ENCODE peak calls at places on chromosomes 3 and 15, in four cellular contexts. I is IMR-90, E is H1, W is H9. G is an unnamed sample. For H3K4me1, the result is how much of the 10 kb centered on the place peaks cover.

GRCh38 chr3:95923496-95924210 is 890.7 kb upstream of the EPHA6 start:
- DNase-seq in W (no peak), I (peak), E (no peak), G (peak)

GRCh38 chr3:164417955-164418354 is 660.3 kb downstream of the SI start:
- DNase-seq in W (no peak), I (no peak), E (no peak), G (no peak)

GRCh38 chr3:50214824-50215223 is 9.8 kb downstream of the SLC38A3 start:
- DNase-seq in E (no peak), I (no peak), W (no peak), G (no peak)

GRCh38 chr15:41855121-41855941 is 16.7 kb downstream of the PLA2G4B start:
- DNase-seq in W (no peak), E (no peak), I (no peak), G (no peak)

GRCh38 chr3:41199866-41200668 is 762 bp downstream of the CTNNB1 start:
- DNase-seq in W (peak), E (no peak), I (no peak), G (peak)

GRCh38 chr3:98962951-98963350 is 61.5 kb upstream of the DCBLD2 start:
- DNase-seq in W (no peak), E (no peak), I (peak), G (no peak)

GRCh38 chr15:100809151-100809550 is 70.5 kb upstream of the ALDH1A3 start:
- DNase-seq in I (no peak), W (no peak), E (no peak), G (no peak)

GRCh38 chr3:195556390-195556789 is 13.3 kb upstream of the PPP1R2 start:
- DNase-seq in I (no peak), E (no peak), W (peak), G (peak)

GRCh38 chr3:124540550-124541201 is 189.6 kb upstream of the UMPS start:
- DNase-seq in I (no peak), E (no peak), W (no peak), G (no peak)

GRCh38 chr3:59101091-59101738 is 51.4 kb upstream of the CFAP20DC start:
- DNase-seq in I (no peak), W (no peak), E (no peak), G (no peak)

GRCh38 chr3:182913889-182914288 is 66.4 kb downstream of the DCUN1D1 start:
- DNase-seq in I (no peak), W (no peak), E (no peak), G (no peak)

GRCh38 chr3:71542548-71543370 is 40.8 kb downstream of the FOXP1 start:
- DNase-seq in E (no peak), I (peak), W (no peak), G (no peak)

GRCh38 chr3:156059950-156060501 is 60.4 kb upstream of the KCNAB1 start:
- DNase-seq in W (no peak), E (no peak), I (no peak), G (no peak)

GRCh38 chr3:38585791-38586420 is 63.6 kb downstream of the SCN5A start:
- DNase-seq in E (no peak), W (peak), I (no peak), G (no peak)

GRCh38 chr3:38581774-38582173 is 67.7 kb downstream of the SCN5A start:
- DNase-seq in E (no peak), W (peak), I (no peak), G (no peak)

GRCh38 chr3:38582941-38583645 is 66.4 kb downstream of the SCN5A start:
- DNase-seq in W (peak), E (no peak), I (no peak), G (no peak)

GRCh38 chr3:38582316-38582715 is 67.2 kb downstream of the SCN5A start:
- DNase-seq in W (no peak), I (no peak), E (no peak), G (no peak)

GRCh38 chr3:38583688-38584087 is 65.8 kb downstream of the SCN5A start:
- DNase-seq in W (peak), I (no peak), E (no peak), G (no peak)
- H2BK120ac ChIP-seq in W (no peak), I (no peak), E (no peak), G (no peak)

DNA sequence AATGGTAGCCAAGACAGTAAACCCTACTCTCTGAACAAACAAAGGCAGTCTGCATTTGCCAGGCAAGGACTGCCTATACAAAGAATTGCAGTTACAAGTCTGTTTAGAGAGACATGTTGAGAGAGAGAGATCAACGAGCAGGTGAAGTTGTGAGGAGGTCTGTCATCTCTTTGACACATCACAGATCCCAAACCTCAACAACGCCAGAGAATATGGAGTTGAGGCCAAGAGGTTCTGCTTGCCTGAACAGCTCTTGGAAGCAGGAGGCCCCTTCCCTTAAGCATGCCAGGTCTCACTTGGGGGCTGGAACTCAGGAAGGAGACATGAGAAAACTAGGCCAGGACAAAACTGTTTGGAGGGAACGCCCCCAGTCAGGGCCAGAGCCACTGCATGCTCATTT is 22.3 kb upstream of the MUSTN1 start:
- DNase-seq in W (no peak), E (no peak), I (no peak), G (no peak)
- H4K5ac ChIP-seq in W (no peak), E (no peak), I (no peak), G (no peak)

DNA sequence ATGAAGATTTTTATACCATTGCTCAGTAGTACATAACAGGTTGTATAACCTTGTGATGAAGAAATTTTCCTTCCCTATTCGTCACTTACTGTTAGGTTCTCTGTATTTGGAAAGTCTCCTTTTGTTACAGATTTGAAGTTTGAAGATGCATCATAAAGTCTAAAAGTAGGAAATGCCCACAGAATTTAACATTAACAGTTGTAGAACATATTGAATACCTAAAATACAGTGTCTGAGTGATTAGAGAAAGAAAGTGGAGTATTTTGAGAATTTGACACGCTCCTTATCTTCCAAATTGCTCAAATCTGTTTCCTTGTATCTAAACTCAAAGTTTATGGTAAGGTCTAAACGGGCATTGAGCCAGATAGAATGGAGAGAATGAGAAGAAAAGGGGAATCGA is 111.3 kb downstream of the MBNL1 start:
- DNase-seq in E (no peak), W (no peak), I (no peak), G (no peak)
- H3K4me1 ChIP-seq in E (under half), W (under half), I (under half), G (under half)

GRCh38 chr3:170750478-170750830 is 119.5 kb downstream of the RPL22L1 start:
- DNase-seq in I (no peak), W (no peak), E (no peak), G (no peak)
- H2BK120ac ChIP-seq in I (peak), W (no peak), E (no peak), G (no peak)

DNA sequence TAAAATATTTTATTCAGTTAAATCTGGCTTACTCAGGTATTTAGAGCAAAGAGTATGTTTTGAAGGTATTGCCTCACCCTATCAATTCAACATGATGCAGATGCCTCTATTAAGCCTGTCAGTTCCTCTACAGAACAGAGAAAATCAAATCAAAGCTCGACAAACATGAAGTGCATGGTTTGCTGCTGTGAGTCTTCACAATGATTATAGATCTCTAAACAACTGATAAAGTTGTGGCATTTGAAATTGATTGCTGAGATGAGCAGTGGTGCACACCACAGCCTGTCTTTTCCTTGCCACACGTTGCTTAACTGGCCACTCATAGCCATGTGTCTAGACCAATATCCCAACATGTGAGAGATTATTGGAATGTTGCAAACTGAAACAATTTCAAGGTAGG is 44.4 kb upstream of the ZPLD1 start:
- DNase-seq in E (no peak), W (no peak), I (no peak), G (no peak)
- H4K5ac ChIP-seq in E (no peak), W (no peak), I (no peak), G (no peak)

GRCh38 chr3:32872487-32873382 is 54.9 kb downstream of the TRIM71 start:
- DNase-seq in I (no peak), W (no peak), E (no peak), G (no peak)
- H3K4me1 ChIP-seq in I (under half), W (under half), E (half or more), G (under half)

GRCh38 chr3:129888739-129889138 is 4.8 kb downstream of the TMCC1 start:
- DNase-seq in I (peak), E (no peak), W (no peak), G (no peak)
- H2BK120ac ChIP-seq in I (no peak), E (no peak), W (no peak), G (no peak)

DNA sequence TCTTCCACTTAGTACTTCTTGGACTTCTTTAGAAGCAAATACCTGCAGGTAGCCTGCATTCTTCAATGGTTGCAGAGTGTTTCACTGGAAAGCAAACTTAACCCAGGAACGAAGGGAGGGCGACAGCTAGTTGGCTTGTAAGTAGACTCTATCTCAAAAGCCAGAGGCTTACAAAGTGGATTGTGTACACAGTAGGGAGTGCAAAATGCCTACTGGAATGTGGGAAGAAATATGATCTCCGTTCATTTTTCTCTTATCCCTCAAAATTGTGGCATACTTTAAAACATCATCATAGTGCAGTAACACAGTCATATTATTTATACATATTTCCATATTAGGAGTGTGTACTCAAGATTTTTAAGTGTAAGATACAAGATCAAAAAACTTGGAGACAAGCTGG is 155.7 kb downstream of the LIPC start:
- DNase-seq in W (no peak), I (peak), E (no peak), G (no peak)
- H4K5ac ChIP-seq in W (no peak), I (no peak), E (no peak), G (no peak)

G was measured in mesendoderm.